ENCODE peak calls at places on chromosomes 2 and 18, in four cellular contexts. One of them, this sample, is unnamed. For H3K36me3, the result is how much of the 10 kb centered on the place peaks cover.

GRCh38 chr2:235026137-235026536 is 74.3 kb downstream of the SH3BP4 start:
- DNase-seq in IMR-90: peak
- DNase-seq in body of pancreas: peak
- DNase-seq in breast epithelium: no peak
- DNase-seq in this sample: no peak

GRCh38 chr2:204012081-204012653 is 75.6 kb downstream of the ICOS start:
- DNase-seq in breast epithelium: peak
- DNase-seq in body of pancreas: peak
- DNase-seq in IMR-90: no peak
- DNase-seq in this sample: no peak

GRCh38 chr18:59551902-59552635 is 145.2 kb downstream of the CCBE1 start:
- DNase-seq in IMR-90: no peak
- DNase-seq in breast epithelium: no peak
- DNase-seq in body of pancreas: no peak
- DNase-seq in this sample: no peak

GRCh38 chr2:46535360-46535759 is 56.0 kb downstream of the TMEM247 start:
- DNase-seq in breast epithelium: no peak
- DNase-seq in IMR-90: no peak
- DNase-seq in body of pancreas: no peak
- DNase-seq in this sample: peak

GRCh38 chr2:233919938-233920337 is 2.8 kb downstream of the TRPM8 start:
- DNase-seq in body of pancreas: no peak
- DNase-seq in IMR-90: peak
- DNase-seq in breast epithelium: no peak
- DNase-seq in this sample: no peak

GRCh38 chr2:238565031-238565430 is 138.3 kb downstream of the ASB1 start:
- DNase-seq in body of pancreas: no peak
- DNase-seq in breast epithelium: no peak
- DNase-seq in IMR-90: no peak
- DNase-seq in this sample: no peak

GRCh38 chr2:240467659-240468299 is 32.3 kb downstream of the GPC1 start:
- DNase-seq in IMR-90: no peak
- DNase-seq in breast epithelium: no peak
- DNase-seq in body of pancreas: peak
- DNase-seq in this sample: no peak

GRCh38 chr2:106686814-106687213 is 199.2 kb downstream of the ST6GAL2 start:
- DNase-seq in body of pancreas: no peak
- DNase-seq in IMR-90: no peak
- DNase-seq in breast epithelium: no peak
- DNase-seq in this sample: no peak

GRCh38 chr18:63119647-63120046 is 199.9 kb downstream of the BCL2 start:
- DNase-seq in IMR-90: peak
- DNase-seq in body of pancreas: no peak
- DNase-seq in breast epithelium: no peak
- DNase-seq in this sample: no peak

GRCh38 chr2:130829020-130829419 is 7.7 kb upstream of the ARHGEF4 start:
- DNase-seq in breast epithelium: no peak
- DNase-seq in IMR-90: peak
- DNase-seq in body of pancreas: no peak
- DNase-seq in this sample: no peak

GRCh38 chr18:10279905-10280658 is 174.4 kb upstream of the APCDD1 start:
- DNase-seq in IMR-90: no peak
- DNase-seq in body of pancreas: no peak
- DNase-seq in breast epithelium: no peak
- DNase-seq in this sample: no peak

GRCh38 chr2:11612553-11613215 is 57.3 kb downstream of the NTSR2 start:
- DNase-seq in breast epithelium: no peak
- DNase-seq in body of pancreas: no peak
- DNase-seq in IMR-90: no peak
- DNase-seq in this sample: no peak

GRCh38 chr18:394997-395383 is 105.5 kb downstream of the COLEC12 start:
- DNase-seq in breast epithelium: no peak
- DNase-seq in IMR-90: peak
- DNase-seq in body of pancreas: peak
- DNase-seq in this sample: no peak

GRCh38 chr2:36376992-36377738 is 21.6 kb downstream of the CRIM1 start:
- DNase-seq in IMR-90: no peak
- DNase-seq in breast epithelium: peak
- DNase-seq in body of pancreas: no peak
- DNase-seq in this sample: no peak

GRCh38 chr2:238097988-238098853 is 1.9 kb upstream of the ESPNL start:
- DNase-seq in IMR-90: no peak
- DNase-seq in body of pancreas: peak
- DNase-seq in breast epithelium: no peak
- DNase-seq in this sample: peak

GRCh38 chr2:157324331-157324843 is 1.2 kb downstream of the ERMN start:
- DNase-seq in breast epithelium: no peak
- DNase-seq in body of pancreas: no peak
- DNase-seq in IMR-90: no peak
- DNase-seq in this sample: no peak

GRCh38 chr2:101974663-101975062 is 17.1 kb upstream of the IL1R2 start:
- DNase-seq in IMR-90: no peak
- DNase-seq in breast epithelium: no peak
- DNase-seq in body of pancreas: no peak
- DNase-seq in this sample: no peak

GRCh38 chr2:190996338-190996946 is 17.5 kb downstream of the STAT1 start:
- DNase-seq in IMR-90: peak
- DNase-seq in body of pancreas: peak
- DNase-seq in breast epithelium: no peak
- DNase-seq in this sample: no peak

GRCh38 chr2:190997516-190998113 is 16.4 kb downstream of the STAT1 start:
- DNase-seq in body of pancreas: no peak
- DNase-seq in IMR-90: no peak
- DNase-seq in breast epithelium: no peak
- DNase-seq in this sample: no peak

GRCh38 chr2:190999058-190999457 is 14.9 kb downstream of the STAT1 start:
- DNase-seq in body of pancreas: no peak
- DNase-seq in breast epithelium: no peak
- DNase-seq in IMR-90: no peak
- DNase-seq in this sample: no peak

GRCh38 chr2:190994148-190994547 is 19.8 kb downstream of the STAT1 start:
- DNase-seq in body of pancreas: no peak
- DNase-seq in IMR-90: no peak
- DNase-seq in breast epithelium: no peak
- DNase-seq in this sample: no peak

DNA sequence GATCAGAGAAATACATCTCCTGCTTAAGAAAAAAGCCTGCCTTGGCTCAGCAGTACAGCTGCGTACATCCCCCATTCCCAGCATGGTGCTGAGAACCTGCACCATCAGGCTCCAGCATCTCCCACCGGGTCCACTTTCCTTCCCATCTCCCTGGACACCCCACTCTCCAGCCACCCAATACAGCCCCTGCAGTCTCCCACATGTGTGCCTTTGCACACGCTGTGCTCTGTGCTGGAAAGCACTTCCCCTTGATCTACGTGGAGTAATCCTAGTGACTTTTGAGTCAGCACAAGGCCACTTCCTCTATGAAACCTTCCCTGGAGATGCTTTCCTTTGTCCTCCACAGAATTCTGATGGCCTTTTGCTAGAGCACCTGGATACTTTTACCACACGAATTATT is 17.0 kb downstream of the STAT1 start:
- DNase-seq in breast epithelium: no peak
- DNase-seq in IMR-90: no peak
- DNase-seq in body of pancreas: no peak
- DNase-seq in this sample: no peak
- H3K36me3 ChIP-seq in breast epithelium: under half
- H3K36me3 ChIP-seq in IMR-90: half or more
- H3K36me3 ChIP-seq in body of pancreas: under half
- H3K36me3 ChIP-seq in this sample: half or more

GRCh38 chr2:143816927-143817326 is 687.7 kb downstream of the ARHGAP15 start:
- DNase-seq in body of pancreas: no peak
- DNase-seq in IMR-90: no peak
- DNase-seq in breast epithelium: no peak
- DNase-seq in this sample: no peak
- TF ChIP-seq CTCF in body of pancreas: no peak
- TF ChIP-seq CTCF in IMR-90: no peak
- TF ChIP-seq CTCF in breast epithelium: no peak
- TF ChIP-seq CTCF in this sample: no peak

GRCh38 chr2:197378494-197378972 is 56.3 kb downstream of the SF3B1 start:
- DNase-seq in breast epithelium: no peak
- DNase-seq in IMR-90: peak
- DNase-seq in body of pancreas: peak
- DNase-seq in this sample: peak
- H3K4me3 ChIP-seq in breast epithelium: no peak
- H3K4me3 ChIP-seq in IMR-90: no peak
- H3K4me3 ChIP-seq in body of pancreas: no peak
- H3K4me3 ChIP-seq in this sample: no peak

GRCh38 chr18:79707239-79707638 is 27.6 kb downstream of the CTDP1 start:
- DNase-seq in body of pancreas: no peak
- DNase-seq in breast epithelium: no peak
- DNase-seq in IMR-90: no peak
- DNase-seq in this sample: no peak

GRCh38 chr18:79704631-79705030 is 25.0 kb downstream of the CTDP1 start:
- DNase-seq in body of pancreas: no peak
- DNase-seq in IMR-90: no peak
- DNase-seq in breast epithelium: no peak
- DNase-seq in this sample: no peak

GRCh38 chr18:79706658-79707057 is 27.1 kb downstream of the CTDP1 start:
- DNase-seq in body of pancreas: no peak
- DNase-seq in breast epithelium: no peak
- DNase-seq in IMR-90: no peak
- DNase-seq in this sample: no peak

GRCh38 chr18:79706006-79706405 is 26.4 kb downstream of the CTDP1 start:
- DNase-seq in breast epithelium: no peak
- DNase-seq in IMR-90: no peak
- DNase-seq in body of pancreas: no peak
- DNase-seq in this sample: no peak

GRCh38 chr18:79705272-79705671 is 25.7 kb downstream of the CTDP1 start:
- DNase-seq in IMR-90: no peak
- DNase-seq in body of pancreas: no peak
- DNase-seq in breast epithelium: no peak
- DNase-seq in this sample: no peak
- H3K36me3 ChIP-seq in IMR-90: half or more
- H3K36me3 ChIP-seq in body of pancreas: under half
- H3K36me3 ChIP-seq in breast epithelium: under half
- H3K36me3 ChIP-seq in this sample: under half

GRCh38 chr18:74496508-74497307 is 545 bp downstream of the CNDP2 start:
- DNase-seq in IMR-90: peak
- DNase-seq in breast epithelium: peak
- DNase-seq in body of pancreas: peak
- DNase-seq in this sample: peak
- TF ChIP-seq CTCF in IMR-90: no peak
- TF ChIP-seq CTCF in breast epithelium: peak
- TF ChIP-seq CTCF in body of pancreas: peak
- TF ChIP-seq CTCF in this sample: no peak

DNA sequence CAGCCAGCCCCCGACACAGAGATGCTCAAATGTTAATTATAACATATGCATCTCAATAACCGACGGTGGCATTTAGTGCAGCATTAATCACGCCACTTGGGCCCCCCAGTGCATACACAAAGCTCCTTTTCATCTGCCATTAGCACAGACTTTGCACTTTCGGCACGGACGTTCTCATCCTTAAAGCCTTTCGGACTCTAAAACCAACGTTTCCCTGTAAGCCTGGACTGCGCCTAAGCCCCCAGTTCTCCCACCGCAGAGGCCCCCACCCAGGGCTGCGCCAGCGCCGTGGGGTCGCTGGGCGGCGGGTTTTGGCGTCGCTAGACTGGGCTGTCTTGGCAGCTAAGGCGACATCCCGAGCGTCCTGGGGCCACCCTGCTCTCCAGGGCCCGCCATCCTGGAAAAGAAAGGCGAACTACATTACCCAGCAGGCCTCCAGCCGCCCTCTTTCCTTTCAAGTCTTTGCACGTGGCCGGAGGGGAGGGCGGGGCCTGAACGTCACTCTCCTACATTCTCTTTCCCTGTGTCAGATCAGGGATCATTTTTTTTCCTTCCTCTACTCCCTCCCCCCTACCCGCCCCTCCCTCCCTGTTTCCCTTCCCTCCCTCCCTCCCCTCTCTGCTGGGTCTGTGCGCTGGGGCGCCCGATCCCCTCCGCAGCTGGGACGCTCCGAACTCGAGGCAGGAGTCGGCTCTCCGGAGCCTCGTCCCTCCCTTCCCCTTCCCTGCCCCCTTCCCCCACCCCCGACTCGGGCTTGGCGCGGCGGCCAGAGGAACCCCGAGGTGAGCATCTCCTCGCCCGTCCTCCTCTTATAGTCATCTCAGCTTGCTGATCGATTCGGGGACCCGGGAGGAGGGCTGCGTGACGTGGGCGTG is at the start of gene CTIF:
- DNase-seq in IMR-90: peak
- DNase-seq in body of pancreas: peak
- DNase-seq in breast epithelium: peak
- DNase-seq in this sample: peak
- H3K4me3 ChIP-seq in IMR-90: peak
- H3K4me3 ChIP-seq in body of pancreas: peak
- H3K4me3 ChIP-seq in breast epithelium: peak
- H3K4me3 ChIP-seq in this sample: peak

GRCh38 chr2:186691231-186691630 is 2.6 kb upstream of the FAM171B start:
- DNase-seq in IMR-90: no peak
- DNase-seq in body of pancreas: no peak
- DNase-seq in breast epithelium: no peak
- DNase-seq in this sample: no peak
- H3K36me3 ChIP-seq in IMR-90: under half
- H3K36me3 ChIP-seq in body of pancreas: under half
- H3K36me3 ChIP-seq in breast epithelium: under half
- H3K36me3 ChIP-seq in this sample: under half

This sample was measured in CD8-positive, alpha-beta T cell.